ENCODE peak calls at places on chromosomes 11 and 22, in eight cellular contexts. P, B, L, C, J, Y, F and N are unnamed samples.
A peak's percentile ranks its signal among the peaks of the same experiment; 100 is the strongest.

GRCh38 chr11:35721576-35722341 is 59.2 kb downstream of the TRIM44 start:
- DNase-seq in P (no peak), B (no peak), L (no peak), C (no peak), J (no peak), Y (no peak), F (no peak), N (no peak)

GRCh38 chr11:69521461-69521860 is 40.0 kb downstream of the LINC01488 start:
- DNase-seq in P (no peak), B (no peak), L (no peak), C (no peak), J (no peak), Y (no peak), F (no peak), N (no peak)

GRCh38 chr11:134124660-134125451 is 56.0 kb downstream of the JAM3 start:
- DNase-seq in P (peak; percentile 38), B (peak; percentile 78), L (no peak), C (no peak), J (no peak), Y (no peak), F (no peak), N (no peak)

GRCh38 chr22:41913842-41914534 is 886 bp downstream of the SHISA8 start:
- DNase-seq in P (no peak), B (peak; percentile 48), L (no peak), C (no peak), J (no peak), Y (no peak), F (no peak), N (no peak)

GRCh38 chr11:117143390-117143789 is 697 bp upstream of the PAFAH1B2 start:
- DNase-seq in P (peak; percentile 61), B (peak; percentile 45), L (peak; percentile 33), C (peak; percentile 31), J (no peak), Y (peak; percentile 47), F (no peak), N (no peak)

GRCh38 chr22:42877597-42878340 is 20.7 kb upstream of the ARFGAP3 start:
- DNase-seq in P (no peak), B (peak; percentile 51), L (no peak), C (no peak), J (no peak), Y (no peak), F (no peak), N (no peak)

GRCh38 chr11:117180661-117181585 is 2.4 kb downstream of the SIDT2 start:
- DNase-seq in P (peak; percentile 81), B (peak; percentile 84), L (peak; percentile 53), C (peak; percentile 68), J (no peak), Y (peak; percentile 66), F (peak; percentile 32), N (peak; percentile 73)

GRCh38 chr11:5369793-5370192 is 13.8 kb upstream of the OR51M1 start:
- DNase-seq in P (no peak), B (peak; percentile 14), L (no peak), C (peak; percentile 13), J (no peak), Y (peak; percentile 1), F (no peak), N (no peak)

GRCh38 chr11:67576742-67577475 is 6.7 kb upstream of the GSTP1 start:
- DNase-seq in P (no peak), B (no peak), L (no peak), C (peak; percentile 49), J (no peak), Y (no peak), F (no peak), N (no peak)

GRCh38 chr22:44661659-44662569 is 40.1 kb upstream of the PRR5 start:
- DNase-seq in P (no peak), B (no peak), L (no peak), C (no peak), J (no peak), Y (no peak), F (no peak), N (no peak)

GRCh38 chr11:117649656-117650055 is 147.4 kb downstream of the DSCAML1 start:
- DNase-seq in P (no peak), B (no peak), L (no peak), C (no peak), J (no peak), Y (no peak), F (no peak), N (no peak)

GRCh38 chr22:33807465-33807864 is 112.8 kb downstream of the LARGE1 start:
- DNase-seq in P (no peak), B (no peak), L (no peak), C (no peak), J (no peak), Y (no peak), F (no peak), N (no peak)

GRCh38 chr22:36986242-36986821 is 32.9 kb downstream of the TST start:
- DNase-seq in P (no peak), B (no peak), L (no peak), C (peak; percentile 33), J (no peak), Y (no peak), F (no peak), N (no peak)

GRCh38 chr11:14408612-14409011 is 49.6 kb upstream of the RRAS2 start:
- DNase-seq in P (no peak), B (no peak), L (no peak), C (no peak), J (no peak), Y (no peak), F (no peak), N (no peak)

GRCh38 chr22:45552580-45553332 is 50.1 kb downstream of the FBLN1 start:
- DNase-seq in P (peak; percentile 80), B (no peak), L (peak; percentile 84), C (no peak), J (peak; percentile 79), Y (no peak), F (no peak), N (no peak)

GRCh38 chr11:58659910-58660570 is 37.6 kb downstream of the CNTF start:
- DNase-seq in P (no peak), B (no peak), L (no peak), C (no peak), J (no peak), Y (no peak), F (no peak), N (no peak)

GRCh38 chr11:72353861-72354260 is 80.5 kb downstream of the CLPB start:
- DNase-seq in P (no peak), B (no peak), L (no peak), C (peak; percentile 73), J (no peak), Y (no peak), F (no peak), N (no peak)

GRCh38 chr11:91585035-91585801 is 639.4 kb upstream of the FAT3 start:
- DNase-seq in P (no peak), B (no peak), L (no peak), C (no peak), J (no peak), Y (no peak), F (no peak), N (no peak)

GRCh38 chr11:82989628-82990404 is 81.9 kb downstream of the RAB30 start:
- DNase-seq in P (no peak), B (no peak), L (no peak), C (no peak), J (no peak), Y (no peak), F (no peak), N (no peak)

GRCh38 chr22:36606114-36606513 is 77.1 kb upstream of the EIF3D start:
- DNase-seq in P (no peak), B (no peak), L (no peak), C (no peak), J (no peak), Y (no peak), F (no peak), N (no peak)

GRCh38 chr11:2587132-2587930 is 112.5 kb downstream of the KCNQ1OT1 start:
- DNase-seq in P (peak; percentile 13), B (no peak), L (no peak), C (no peak), J (no peak), Y (no peak), F (no peak), N (no peak)

GRCh38 chr11:19232910-19233503 is 7.7 kb downstream of the E2F8 start:
- DNase-seq in P (no peak), B (no peak), L (peak; percentile 37), C (no peak), J (peak; percentile 32), Y (peak; percentile 31), F (peak; percentile 71), N (no peak)

GRCh38 chr11:19237381-19237780 is 3.4 kb downstream of the E2F8 start:
- DNase-seq in P (no peak), B (no peak), L (no peak), C (no peak), J (no peak), Y (no peak), F (no peak), N (no peak)

GRCh38 chr11:19237813-19238212 is 2.9 kb downstream of the E2F8 start:
- DNase-seq in P (no peak), B (no peak), L (no peak), C (no peak), J (no peak), Y (no peak), F (no peak), N (no peak)

GRCh38 chr11:19239039-19239438 is 1.7 kb downstream of the E2F8 start:
- DNase-seq in P (no peak), B (no peak), L (no peak), C (no peak), J (no peak), Y (no peak), F (no peak), N (no peak)

GRCh38 chr11:19234428-19234827 is 6.3 kb downstream of the E2F8 start:
- DNase-seq in P (no peak), B (no peak), L (no peak), C (no peak), J (no peak), Y (no peak), F (no peak), N (no peak)
- TF ChIP-seq CTCF in P (no peak), B (no peak), L (no peak), C (no peak), J (no peak), Y (no peak), F (no peak), N (no peak)

DNA sequence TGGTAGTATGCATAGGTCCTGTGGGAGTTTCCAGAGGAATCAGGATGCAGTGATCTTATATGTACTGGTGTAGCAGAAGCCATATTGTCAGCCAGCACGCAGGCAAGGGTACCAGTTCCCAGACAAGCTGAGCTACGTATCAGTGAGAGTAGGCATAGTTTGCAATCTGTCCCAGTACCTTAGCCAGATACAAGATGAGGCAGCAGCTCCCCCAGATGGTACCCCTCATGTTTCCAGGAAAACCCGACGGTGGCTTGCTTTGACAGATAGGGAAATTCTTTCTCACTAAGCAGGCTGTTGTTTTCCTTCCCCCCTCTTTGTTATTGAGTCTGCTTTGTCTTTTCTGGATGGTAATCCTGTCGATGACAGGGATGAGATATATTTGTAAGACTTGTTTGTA is 109.7 kb upstream of the RRM1 start:
- DNase-seq in P (peak; percentile 44), B (peak; percentile 20), L (no peak), C (peak; percentile 29), J (no peak), Y (no peak), F (no peak), N (no peak)
- TF ChIP-seq CTCF in P (peak; percentile 13), B (peak; percentile 20), L (no peak), C (no peak), J (no peak), Y (no peak), F (peak; percentile 41), N (peak; percentile 39)

GRCh38 chr11:10309163-10310093 is 4.6 kb downstream of the ADM start:
- DNase-seq in P (peak; percentile 65), B (no peak), L (no peak), C (peak; percentile 56), J (peak; percentile 72), Y (peak; percentile 80), F (no peak), N (no peak)
- TF ChIP-seq CTCF in P (no peak), B (no peak), L (no peak), C (no peak), J (no peak), Y (no peak), F (no peak), N (no peak)

GRCh38 chr22:35421121-35421520 is 21.2 kb downstream of the MCM5 start:
- DNase-seq in P (no peak), B (no peak), L (no peak), C (no peak), J (no peak), Y (no peak), F (no peak), N (no peak)
- TF ChIP-seq CTCF in P (no peak), B (no peak), L (no peak), C (no peak), J (no peak), Y (no peak), F (no peak), N (no peak)